ENCODE peak calls at places on chromosomes 7 and 10, in seven cellular contexts. F is Jurkat, Clone E6-1; Z is NCI-H2171; H is mucosa of gallbladder; Q is astrocyte; Y is ACHN; U is activated CD4-positive, alpha-beta T cell treated with anti-CD3 and anti-CD28 coated beads, Interleukin-2, amount 50 U/mL, for 48 hours. B is an unnamed sample.

GRCh38 chr10:89540550-89540949 is 5.2 kb upstream of the SLC16A12 start:
- DNase-seq in F (no peak), Z (no peak), H (no peak), Q (peak; percentile 75), Y (no peak), U (no peak), B (no peak)

GRCh38 chr10:30784896-30785605 is 155.5 kb upstream of the LYZL2 start:
- DNase-seq in F (no peak), Z (peak; percentile 11), H (peak; percentile 66), Q (peak; percentile 75), Y (peak; percentile 27), U (peak; percentile 23), B (no peak)

GRCh38 chr10:88850712-88851111 is 932 bp downstream of the ANKRD22 start:
- DNase-seq in F (no peak), Z (no peak), H (no peak), Q (no peak), Y (no peak), U (no peak), B (no peak)

GRCh38 chr10:4765428-4765827 is 60.6 kb upstream of the AKR1E2 start:
- DNase-seq in F (no peak), Z (no peak), H (no peak), Q (peak; percentile 45), Y (no peak), U (no peak), B (no peak)

GRCh38 chr10:57964371-57964770 is 303.3 kb downstream of the IPMK start:
- DNase-seq in F (no peak), Z (no peak), H (no peak), Q (peak; percentile 91), Y (peak; percentile 98), U (no peak), B (peak; percentile 50)

GRCh38 chr10:5229019-5229418 is 32.4 kb downstream of the AKR1C4 start:
- DNase-seq in F (no peak), Z (no peak), H (no peak), Q (no peak), Y (no peak), U (no peak), B (no peak)

GRCh38 chr7:135682191-135682590 is 19.9 kb downstream of the STMP1 start:
- DNase-seq in F (no peak), Z (no peak), H (no peak), Q (no peak), Y (no peak), U (no peak), B (no peak)

GRCh38 chr10:24467605-24468004 is 256.1 kb downstream of the ARHGAP21 start:
- DNase-seq in F (no peak), Z (no peak), H (no peak), Q (peak; percentile 35), Y (no peak), U (no peak), B (no peak)

GRCh38 chr7:135510603-135511183 is 791 bp upstream of the CNOT4 start:
- DNase-seq in F (no peak), Z (peak; percentile 4), H (peak; percentile 22), Q (no peak), Y (peak; percentile 42), U (peak; percentile 9), B (no peak)

GRCh38 chr10:61028861-61029361 is 84.9 kb upstream of the RHOBTB1 start:
- DNase-seq in F (no peak), Z (no peak), H (no peak), Q (no peak), Y (no peak), U (no peak), B (no peak)

GRCh38 chr7:16396766-16397496 is 24.4 kb downstream of the CRPPA start:
- DNase-seq in F (no peak), Z (no peak), H (no peak), Q (peak; percentile 4), Y (no peak), U (no peak), B (no peak)

GRCh38 chr10:103367379-103367781 is 396 bp upstream of the TAF5 start:
- DNase-seq in F (no peak), Z (peak; percentile 14), H (no peak), Q (no peak), Y (no peak), U (no peak), B (no peak)

GRCh38 chr10:68330852-68331454 is 911 bp upstream of the HNRNPH3 start:
- DNase-seq in F (no peak), Z (no peak), H (peak; percentile 25), Q (peak; percentile 14), Y (peak; percentile 49), U (peak; percentile 34), B (no peak)

GRCh38 chr7:151725844-151726770 is 150.8 kb downstream of the PRKAG2 start:
- DNase-seq in F (no peak), Z (peak; percentile 38), H (no peak), Q (no peak), Y (no peak), U (no peak), B (no peak)

GRCh38 chr7:135186841-135187253 is 16.3 kb upstream of the CYREN start:
- DNase-seq in F (no peak), Z (no peak), H (no peak), Q (no peak), Y (no peak), U (peak; percentile 46), B (no peak)

GRCh38 chr7:80312139-80312661 is 177.6 kb downstream of the GNAI1 start:
- DNase-seq in F (no peak), Z (no peak), H (peak; percentile 32), Q (peak; percentile 78), Y (no peak), U (no peak), B (no peak)

GRCh38 chr7:40978047-40978446 is 724.8 kb downstream of the INHBA start:
- DNase-seq in F (no peak), Z (no peak), H (no peak), Q (no peak), Y (no peak), U (no peak), B (no peak)

GRCh38 chr7:128909605-128910568 is 622 bp downstream of the KCP start:
- DNase-seq in F (no peak), Z (peak; percentile 80), H (no peak), Q (peak; percentile 25), Y (peak; percentile 98), U (no peak), B (no peak)

GRCh38 chr7:100682228-100682741 is 8.7 kb downstream of the GNB2 start:
- DNase-seq in F (no peak), Z (no peak), H (no peak), Q (peak; percentile 35), Y (no peak), U (no peak), B (no peak)

GRCh38 chr10:113665806-113666354 is 2.0 kb upstream of the NRAP start:
- DNase-seq in F (no peak), Z (no peak), H (no peak), Q (peak; percentile 88), Y (no peak), U (no peak), B (no peak)

GRCh38 chr7:101400751-101401150 is 38.1 kb downstream of the COL26A1 start:
- DNase-seq in F (no peak), Z (no peak), H (no peak), Q (no peak), Y (no peak), U (no peak), B (no peak)

GRCh38 chr7:127809285-127809702 is 157.3 kb downstream of the SND1 start:
- DNase-seq in F (no peak), Z (peak; percentile 86), H (no peak), Q (peak; percentile 67), Y (peak; percentile 64), U (peak; percentile 12), B (no peak)

GRCh38 chr7:112462236-112462635 is 12.0 kb downstream of the IFRD1 start:
- DNase-seq in F (no peak), Z (no peak), H (peak; percentile 76), Q (peak; percentile 74), Y (peak; percentile 54), U (no peak), B (no peak)

GRCh38 chr10:6173203-6173602 is 29.5 kb upstream of the PFKFB3 start:
- DNase-seq in F (peak; percentile 53), Z (no peak), H (no peak), Q (no peak), Y (no peak), U (peak; percentile 75), B (no peak)

GRCh38 chr7:93442478-93443224 is 131.9 kb downstream of the CALCR start:
- DNase-seq in F (peak; percentile 32), Z (peak; percentile 9), H (no peak), Q (no peak), Y (peak; percentile 67), U (peak; percentile 38), B (no peak)

GRCh38 chr10:134205-134742 is 981 bp upstream of the ZMYND11 start:
- DNase-seq in F (no peak), Z (no peak), H (no peak), Q (no peak), Y (peak; percentile 17), U (peak; percentile 49), B (no peak)